ENCODE peak calls at places on chromosomes 3 and 15, in five cellular contexts. U, I, Z, C and X are unnamed samples.

GRCh38 chr3:124563376-124563775 is 166.9 kb upstream of the UMPS start:
- DNase-seq in I (no peak), C (no peak), U (peak; percentile 30), Z (no peak), X (no peak)

GRCh38 chr15:84570164-84570692 is 30.6 kb upstream of the ZSCAN2 start:
- DNase-seq in I (peak; percentile 39), C (peak; percentile 44), U (peak; percentile 28), Z (no peak), X (peak; percentile 94)

GRCh38 chr3:49123687-49124086 is 3.1 kb upstream of the USP19 start:
- DNase-seq in I (no peak), C (no peak), Z (no peak), U (no peak), X (no peak)

GRCh38 chr3:72999971-73000370 is 3.4 kb downstream of the PPP4R2 start:
- DNase-seq in I (no peak), Z (no peak), U (peak; percentile 15), C (no peak), X (no peak)

GRCh38 chr15:88234711-88235110 is 21.8 kb downstream of the NTRK3 start:
- DNase-seq in C (no peak), I (no peak), U (no peak), Z (no peak), X (peak; percentile 18)

GRCh38 chr15:96750361-96750760 is 419.9 kb downstream of the NR2F2 start:
- DNase-seq in U (no peak), C (no peak), I (no peak), Z (no peak), X (no peak)

GRCh38 chr3:16335772-16336621 is 71.0 kb downstream of the OXNAD1 start:
- DNase-seq in I (no peak), C (no peak), Z (no peak), U (no peak), X (no peak)

GRCh38 chr3:42700366-42701288 is 2.0 kb downstream of the HHATL start:
- DNase-seq in C (no peak), I (no peak), Z (no peak), U (no peak), X (peak; percentile 46)

GRCh38 chr15:72203507-72203837 is 5.9 kb upstream of the GRAMD2A start:
- DNase-seq in I (no peak), U (peak; percentile 77), C (no peak), Z (no peak), X (peak; percentile 73)

GRCh38 chr3:11187678-11188077 is 33.4 kb downstream of the HRH1 start:
- DNase-seq in U (no peak), I (no peak), Z (no peak), C (no peak), X (no peak)

GRCh38 chr15:28991236-28992171 is 105.7 kb downstream of the APBA2 start:
- DNase-seq in U (no peak), Z (peak; percentile 77), C (no peak), I (no peak), X (no peak)

GRCh38 chr15:80931721-80932609 is 57.7 kb downstream of the MESD start:
- DNase-seq in C (no peak), Z (no peak), I (no peak), U (no peak), X (no peak)

GRCh38 chr3:193711964-193712598 is 119.1 kb downstream of the OPA1 start:
- DNase-seq in U (no peak), C (no peak), Z (peak; percentile 70), I (no peak), X (no peak)

GRCh38 chr15:70703483-70703882 is 59.9 kb downstream of the UACA start:
- DNase-seq in Z (no peak), I (no peak), C (no peak), U (no peak), X (no peak)

GRCh38 chr3:48034000-48034516 is 17.8 kb upstream of the MAP4 start:
- DNase-seq in I (no peak), Z (no peak), U (peak; percentile 88), C (no peak), X (no peak)

GRCh38 chr3:69787436-69788168 is 48.3 kb downstream of the MITF start:
- DNase-seq in Z (no peak), U (peak; percentile 89), I (no peak), C (no peak), X (no peak)